ENCODE peak calls at places on chromosomes 12 and 14, in four cellular contexts. J is lung, W is HTR-8/SVneo, K is NCI-H2081. Z is an unnamed sample.

GRCh38 chr12:116299548-116300150 is 22.2 kb upstream of the MED13L start:
- DNase-seq in J (no peak), W (no peak), K (no peak), Z (peak; percentile 88)

GRCh38 chr14:69464829-69465228 is 19.7 kb upstream of the PLEKHD1 start:
- DNase-seq in K (no peak), J (no peak), W (peak; percentile 98), Z (peak; percentile 89)

GRCh38 chr12:1201886-1202285 is 210.9 kb downstream of the ERC1 start:
- DNase-seq in W (no peak), K (no peak), J (no peak), Z (no peak)

GRCh38 chr14:49033131-49033530 is 553.0 kb downstream of the RPS29 start:
- DNase-seq in K (no peak), J (no peak), W (no peak), Z (no peak)

GRCh38 chr12:52865090-52865944 is 16.5 kb upstream of the KRT78 start:
- DNase-seq in K (peak; percentile 71), W (peak; percentile 81), J (peak; percentile 78), Z (peak; percentile 65)

GRCh38 chr12:120218680-120219606 is 18.0 kb upstream of the RPLP0 start:
- DNase-seq in J (no peak), K (no peak), W (no peak), Z (no peak)

GRCh38 chr14:88321692-88322504 is 1.2 kb downstream of the KCNK10 start:
- DNase-seq in K (no peak), W (no peak), J (no peak), Z (peak; percentile 8)

GRCh38 chr12:108313609-108314331 is 25.3 kb downstream of the CMKLR1 start:
- DNase-seq in J (no peak), K (no peak), W (no peak), Z (no peak)

GRCh38 chr12:132491349-132491663 is 1.4 kb downstream of the FBRSL1 start:
- DNase-seq in K (no peak), W (no peak), J (no peak), Z (no peak)

GRCh38 chr12:41188058-41188840 is at the start of gene PDZRN4:
- DNase-seq in K (peak; percentile 60), J (no peak), W (no peak), Z (no peak)

GRCh38 chr14:59632381-59632780 is 55.8 kb upstream of the CCDC175 start:
- DNase-seq in K (peak; percentile 59), J (no peak), W (peak; percentile 36), Z (peak; percentile 13)

GRCh38 chr12:19014243-19014642 is 115.3 kb upstream of the PLEKHA5 start:
- DNase-seq in W (no peak), J (no peak), K (no peak), Z (no peak)

GRCh38 chr14:23910081-23910875 is 43.3 kb upstream of the DHRS4 start:
- DNase-seq in J (peak; percentile 36), K (peak; percentile 32), W (peak; percentile 60), Z (peak; percentile 69)

GRCh38 chr14:33952541-33952940 is 1.7 kb upstream of the EGLN3 start:
- DNase-seq in W (no peak), K (no peak), J (no peak), Z (no peak)

GRCh38 chr12:84356224-84356623 is 556.4 kb downstream of the SLC6A15 start:
- DNase-seq in J (no peak), W (no peak), K (no peak), Z (no peak)

GRCh38 chr14:64720190-64720589 is 16.0 kb downstream of the PLEKHG3 start:
- DNase-seq in K (no peak), W (peak; percentile 99), J (no peak), Z (no peak)

GRCh38 chr14:99229654-99230215 is 42.3 kb downstream of the BCL11B start:
- DNase-seq in J (no peak), K (no peak), W (no peak), Z (peak; percentile 72)

GRCh38 chr12:69822205-69822860 is 2.7 kb upstream of the MYRFL start:
- DNase-seq in W (no peak), K (no peak), J (no peak), Z (no peak)

GRCh38 chr12:22856120-22856699 is 231.2 kb downstream of the ETNK1 start:
- DNase-seq in W (peak; percentile 10), J (no peak), K (peak; percentile 40), Z (peak; percentile 49)

GRCh38 chr12:125081427-125081826 is 16.2 kb downstream of the AACS start:
- DNase-seq in W (no peak), J (no peak), K (peak; percentile 97), Z (no peak)

GRCh38 chr12:25387136-25388050 is 136.7 kb upstream of the KRAS start:
- DNase-seq in W (peak; percentile 85), J (peak; percentile 85), K (peak; percentile 87), Z (peak; percentile 75)

GRCh38 chr14:51225751-51226150 is 14.3 kb upstream of the TMX1 start:
- DNase-seq in J (no peak), K (no peak), W (no peak), Z (no peak)

GRCh38 chr14:75675265-75675960 is 14.4 kb downstream of the TTLL5 start:
- DNase-seq in K (no peak), W (no peak), J (no peak), Z (peak; percentile 51)

GRCh38 chr12:116968986-116969385 is 58.2 kb downstream of the FBXW8 start:
- DNase-seq in J (no peak), W (no peak), K (no peak), Z (no peak)

GRCh38 chr14:106635569-106635968 is 1109.2 kb downstream of the TMEM121 start:
- DNase-seq in W (no peak), K (no peak), J (no peak), Z (no peak)

GRCh38 chr14:56183631-56184157 is 65.5 kb downstream of the PELI2 start:
- DNase-seq in J (no peak), K (no peak), W (no peak), Z (no peak)

GRCh38 chr14:20019257-20019865 is at the start of gene OR4K14:
- DNase-seq in K (no peak), J (no peak), W (no peak), Z (no peak)

GRCh38 chr14:34496679-34497513 is 34.9 kb upstream of the SPTSSA start:
- DNase-seq in W (peak; percentile 94), K (no peak), J (peak; percentile 53), Z (peak; percentile 96)

GRCh38 chr14:100714205-100714781 is 12.4 kb upstream of the DLK1 start:
- DNase-seq in J (no peak), K (no peak), W (no peak), Z (peak; percentile 83)

GRCh38 chr14:32609388-32609787 is 280.3 kb downstream of the AKAP6 start:
- DNase-seq in W (no peak), J (no peak), K (no peak), Z (no peak)

GRCh38 chr14:89401783-89402182 is 15.2 kb downstream of the FOXN3 start:
- DNase-seq in K (peak; percentile 18), W (no peak), J (no peak), Z (no peak)

GRCh38 chr12:40168868-40169267 is 55.9 kb upstream of the LRRK2 start:
- DNase-seq in K (no peak), W (no peak), J (no peak), Z (no peak)

GRCh38 chr12:69415471-69416275 is 54.5 kb upstream of the FRS2 start:
- DNase-seq in J (peak; percentile 44), W (peak; percentile 87), K (peak; percentile 23), Z (peak; percentile 82)

GRCh38 chr12:97148941-97149559 is 242.0 kb downstream of the NEDD1 start:
- DNase-seq in K (peak; percentile 56), W (peak; percentile 37), J (peak; percentile 60), Z (peak; percentile 72)

GRCh38 chr14:99648385-99648784 is 3.5 kb downstream of the HHIPL1 start:
- DNase-seq in K (no peak), J (no peak), W (no peak), Z (no peak)

GRCh38 chr12:39915249-39915648 is 190.6 kb downstream of the SLC2A13 start:
- DNase-seq in W (no peak), K (no peak), J (no peak), Z (no peak)